ENCODE peak calls at places on chromosomes 12 and 14, in four cellular contexts. One of them, this sample, is unnamed. For H3K4me1, the result is how much of the 10 kb centered on the place peaks cover.

GRCh38 chr12:84912191-84913142 is at the start of gene SLC6A15:
- DNase-seq in heart left ventricle: peak
- DNase-seq in esophagus squamous epithelium: peak
- DNase-seq in H1: peak
- DNase-seq in this sample: no peak

GRCh38 chr12:103841690-103842584 is 903 bp upstream of the NT5DC3 start:
- DNase-seq in heart left ventricle: no peak
- DNase-seq in esophagus squamous epithelium: no peak
- DNase-seq in H1: peak
- DNase-seq in this sample: peak

GRCh38 chr12:14810953-14811483 is 3.0 kb downstream of the SMCO3 start:
- DNase-seq in heart left ventricle: no peak
- DNase-seq in esophagus squamous epithelium: no peak
- DNase-seq in H1: no peak
- DNase-seq in this sample: no peak

GRCh38 chr12:109250523-109250922 is 58.6 kb downstream of the FOXN4 start:
- DNase-seq in heart left ventricle: no peak
- DNase-seq in esophagus squamous epithelium: no peak
- DNase-seq in H1: no peak
- DNase-seq in this sample: no peak

GRCh38 chr14:75619598-75619997 is 41.1 kb downstream of the ERG28 start:
- DNase-seq in heart left ventricle: no peak
- DNase-seq in esophagus squamous epithelium: no peak
- DNase-seq in H1: no peak
- DNase-seq in this sample: no peak

GRCh38 chr12:623172-623864 is 39.9 kb downstream of the NINJ2 start:
- DNase-seq in heart left ventricle: no peak
- DNase-seq in esophagus squamous epithelium: no peak
- DNase-seq in H1: no peak
- DNase-seq in this sample: no peak

GRCh38 chr12:105212431-105212830 is 23.5 kb downstream of the APPL2 start:
- DNase-seq in heart left ventricle: no peak
- DNase-seq in esophagus squamous epithelium: no peak
- DNase-seq in H1: no peak
- DNase-seq in this sample: no peak

GRCh38 chr14:56247495-56248087 is 129.4 kb downstream of the PELI2 start:
- DNase-seq in heart left ventricle: no peak
- DNase-seq in esophagus squamous epithelium: no peak
- DNase-seq in H1: no peak
- DNase-seq in this sample: no peak

GRCh38 chr12:83106873-83107272 is 420.2 kb downstream of the TMTC2 start:
- DNase-seq in heart left ventricle: no peak
- DNase-seq in esophagus squamous epithelium: no peak
- DNase-seq in H1: no peak
- DNase-seq in this sample: no peak

GRCh38 chr12:19263666-19264065 is 134.1 kb downstream of the PLEKHA5 start:
- DNase-seq in heart left ventricle: no peak
- DNase-seq in esophagus squamous epithelium: no peak
- DNase-seq in H1: no peak
- DNase-seq in this sample: no peak

GRCh38 chr12:57899010-57899662 is 42.2 kb upstream of the ATP23 start:
- DNase-seq in heart left ventricle: no peak
- DNase-seq in esophagus squamous epithelium: no peak
- DNase-seq in H1: no peak
- DNase-seq in this sample: peak

GRCh38 chr14:78401866-78402265 is 231.7 kb downstream of the NRXN3 start:
- DNase-seq in heart left ventricle: no peak
- DNase-seq in esophagus squamous epithelium: no peak
- DNase-seq in H1: no peak
- DNase-seq in this sample: no peak

GRCh38 chr12:109844983-109845841 is 12.0 kb upstream of the TRPV4 start:
- DNase-seq in heart left ventricle: peak
- DNase-seq in esophagus squamous epithelium: no peak
- DNase-seq in H1: peak
- DNase-seq in this sample: peak

GRCh38 chr12:98653866-98654493 is 8.9 kb downstream of the APAF1 start:
- DNase-seq in heart left ventricle: no peak
- DNase-seq in esophagus squamous epithelium: no peak
- DNase-seq in H1: no peak
- DNase-seq in this sample: no peak

GRCh38 chr12:45415393-45415817 is 199.5 kb downstream of the ANO6 start:
- DNase-seq in heart left ventricle: peak
- DNase-seq in esophagus squamous epithelium: no peak
- DNase-seq in H1: no peak
- DNase-seq in this sample: peak

GRCh38 chr12:76255692-76256091 is 92.5 kb downstream of the BBS10 start:
- DNase-seq in heart left ventricle: no peak
- DNase-seq in esophagus squamous epithelium: no peak
- DNase-seq in H1: no peak
- DNase-seq in this sample: peak

GRCh38 chr14:98714604-98715003 is 557.4 kb downstream of the BCL11B start:
- DNase-seq in heart left ventricle: no peak
- DNase-seq in esophagus squamous epithelium: no peak
- DNase-seq in H1: no peak
- DNase-seq in this sample: no peak

GRCh38 chr12:4031703-4032291 is 158.6 kb upstream of the PARP11 start:
- DNase-seq in heart left ventricle: peak
- DNase-seq in esophagus squamous epithelium: no peak
- DNase-seq in H1: no peak
- DNase-seq in this sample: no peak

DNA sequence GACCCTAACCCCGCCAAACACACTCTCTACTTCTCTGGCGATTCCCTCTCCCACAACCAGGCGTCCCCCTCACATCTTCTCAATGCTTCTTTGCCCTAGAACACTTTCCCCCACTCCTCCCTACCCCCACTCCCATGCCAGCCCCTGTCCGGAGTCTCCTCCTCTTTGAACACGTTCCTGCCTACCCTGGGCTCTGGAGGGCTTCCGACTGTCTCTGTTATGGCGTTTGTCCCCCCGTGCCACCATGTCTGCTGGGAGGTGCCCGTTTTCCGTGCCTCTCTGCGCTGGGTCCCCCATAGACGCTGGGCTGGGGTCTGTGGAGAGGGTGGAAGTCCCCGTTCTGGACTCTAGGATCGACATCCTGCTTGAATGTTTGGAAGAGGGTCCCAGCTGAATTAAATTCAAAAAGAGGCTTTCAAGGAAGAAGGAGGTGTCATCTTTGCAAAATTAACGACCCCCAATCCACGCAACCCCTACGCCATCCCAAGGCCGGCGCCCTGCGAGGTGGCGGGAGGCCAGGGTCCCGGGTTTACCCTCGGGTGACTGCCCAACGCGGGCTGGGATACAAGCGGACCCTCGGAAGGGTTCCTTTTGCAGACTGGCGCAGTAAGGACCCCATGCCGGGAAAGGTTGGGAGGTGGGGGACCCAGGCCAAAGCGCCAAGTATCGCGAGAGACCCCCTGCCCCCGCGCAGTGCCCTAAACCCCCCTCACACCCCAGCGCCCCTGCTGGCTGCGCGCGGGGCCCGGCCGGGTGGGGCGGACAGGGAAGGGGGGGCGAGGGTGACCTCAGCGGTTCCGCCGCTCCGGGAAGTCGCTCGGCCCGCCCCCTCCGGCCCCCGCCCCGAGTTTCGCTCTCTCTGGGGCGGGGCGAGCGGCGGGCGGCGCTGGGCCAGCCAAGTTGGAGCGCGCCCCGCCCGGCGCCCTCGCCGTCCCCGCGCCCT is 973 bp upstream of the ZBTB42 start:
- DNase-seq in heart left ventricle: peak
- DNase-seq in esophagus squamous epithelium: peak
- DNase-seq in H1: peak
- DNase-seq in this sample: peak
- H3K27ac ChIP-seq in heart left ventricle: peak
- H3K27ac ChIP-seq in esophagus squamous epithelium: peak
- H3K27ac ChIP-seq in H1: no peak
- H3K27ac ChIP-seq in this sample: peak

DNA sequence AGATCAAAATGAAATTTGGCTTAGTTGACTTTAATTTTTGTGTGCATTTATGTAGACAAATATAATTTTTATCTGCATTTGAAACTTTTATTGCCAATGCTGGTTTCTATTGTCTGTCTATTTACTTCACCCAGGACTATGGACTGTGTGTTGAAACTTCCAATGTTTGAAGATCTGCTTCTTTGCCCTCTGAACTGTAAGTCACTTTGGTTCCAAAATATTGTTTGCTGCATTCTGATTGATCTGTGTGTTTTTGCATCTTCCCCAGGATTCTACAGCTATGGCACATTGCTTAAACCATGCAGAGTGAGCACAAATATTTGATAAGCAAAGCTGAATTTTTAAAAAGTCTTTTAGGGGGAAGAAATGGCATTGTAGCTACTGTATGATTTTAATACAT is 131.0 kb upstream of the SOX5 start:
- DNase-seq in heart left ventricle: no peak
- DNase-seq in esophagus squamous epithelium: no peak
- DNase-seq in H1: no peak
- DNase-seq in this sample: no peak
- H3K4me1 ChIP-seq in heart left ventricle: under half
- H3K4me1 ChIP-seq in esophagus squamous epithelium: under half
- H3K4me1 ChIP-seq in H1: under half
- H3K4me1 ChIP-seq in this sample: under half

GRCh38 chr12:114667669-114668150 is 16.3 kb downstream of the TBX3 start:
- DNase-seq in heart left ventricle: no peak
- DNase-seq in esophagus squamous epithelium: no peak
- DNase-seq in H1: no peak
- DNase-seq in this sample: no peak

GRCh38 chr12:114666746-114667668 is 17.0 kb downstream of the TBX3 start:
- DNase-seq in heart left ventricle: no peak
- DNase-seq in esophagus squamous epithelium: no peak
- DNase-seq in H1: peak
- DNase-seq in this sample: no peak

GRCh38 chr12:114668905-114669304 is 15.1 kb downstream of the TBX3 start:
- DNase-seq in heart left ventricle: no peak
- DNase-seq in esophagus squamous epithelium: no peak
- DNase-seq in H1: no peak
- DNase-seq in this sample: no peak

GRCh38 chr12:114669501-114670256 is 14.3 kb downstream of the TBX3 start:
- DNase-seq in heart left ventricle: no peak
- DNase-seq in esophagus squamous epithelium: no peak
- DNase-seq in H1: peak
- DNase-seq in this sample: no peak

GRCh38 chr12:114668151-114668891 is 15.7 kb downstream of the TBX3 start:
- DNase-seq in heart left ventricle: peak
- DNase-seq in esophagus squamous epithelium: no peak
- DNase-seq in H1: peak
- DNase-seq in this sample: peak
- TF ChIP-seq POLR2A in heart left ventricle: no peak
- TF ChIP-seq POLR2A in esophagus squamous epithelium: no peak
- TF ChIP-seq POLR2A in H1: no peak
- TF ChIP-seq POLR2A in this sample: no peak

GRCh38 chr14:88838015-88838414 is 13.6 kb downstream of the TTC8 start:
- DNase-seq in heart left ventricle: no peak
- DNase-seq in esophagus squamous epithelium: no peak
- DNase-seq in H1: no peak
- DNase-seq in this sample: no peak

GRCh38 chr14:88842414-88842813 is 18.0 kb downstream of the TTC8 start:
- DNase-seq in heart left ventricle: no peak
- DNase-seq in esophagus squamous epithelium: no peak
- DNase-seq in H1: no peak
- DNase-seq in this sample: no peak

GRCh38 chr14:88841741-88842140 is 17.3 kb downstream of the TTC8 start:
- DNase-seq in heart left ventricle: no peak
- DNase-seq in esophagus squamous epithelium: no peak
- DNase-seq in H1: no peak
- DNase-seq in this sample: no peak

GRCh38 chr14:88837495-88837894 is 13.0 kb downstream of the TTC8 start:
- DNase-seq in heart left ventricle: no peak
- DNase-seq in esophagus squamous epithelium: no peak
- DNase-seq in H1: no peak
- DNase-seq in this sample: no peak

DNA sequence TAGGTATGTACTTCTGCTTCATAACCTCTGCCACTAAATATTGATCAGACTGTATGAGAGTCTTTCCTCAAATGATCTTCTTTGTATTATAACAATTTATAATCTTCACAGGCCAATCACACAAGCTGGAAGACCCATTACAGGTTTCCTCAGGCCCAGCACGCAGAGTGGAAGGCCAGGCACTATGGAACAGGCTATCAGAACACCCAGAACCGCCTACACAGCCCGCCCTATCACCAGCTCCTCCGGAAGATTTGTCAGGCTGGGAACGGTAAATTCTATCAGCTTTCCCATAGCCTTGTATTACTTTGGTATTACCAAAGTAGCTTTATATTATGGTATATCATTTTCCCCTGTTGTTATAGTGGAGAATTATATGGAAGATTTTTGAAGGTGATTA is 16.5 kb downstream of the TTC8 start:
- DNase-seq in heart left ventricle: no peak
- DNase-seq in esophagus squamous epithelium: no peak
- DNase-seq in H1: no peak
- DNase-seq in this sample: no peak
- H3K27ac ChIP-seq in heart left ventricle: no peak
- H3K27ac ChIP-seq in esophagus squamous epithelium: no peak
- H3K27ac ChIP-seq in H1: no peak
- H3K27ac ChIP-seq in this sample: no peak